ENCODE peak calls at places on chromosomes 12 and 14, in ten cellular contexts. W, F, G, T, U, C, I, B, Z and E are unnamed samples.

GRCh38 chr12:114136656-114137055 is 170.5 kb upstream of the RBM19 start:
- DNase-seq in W (no peak), I (no peak), F (no peak), Z (no peak), B (peak; percentile 9), C (no peak), U (no peak), G (no peak), T (no peak), E (no peak)

GRCh38 chr12:109736552-109737108 is 23.0 kb downstream of the FAM222A start:
- DNase-seq in C (peak; percentile 67), Z (peak; percentile 24), W (peak; percentile 41), G (peak; percentile 63), T (peak; percentile 29), U (peak; percentile 82), I (peak; percentile 38), F (peak; percentile 44), B (peak; percentile 24), E (peak; percentile 91)

GRCh38 chr12:26279908-26280307 is 84.5 kb downstream of the SSPN start:
- DNase-seq in Z (no peak), I (no peak), W (no peak), G (no peak), B (no peak), C (no peak), F (no peak), T (no peak), U (no peak), E (no peak)

GRCh38 chr14:77018785-77019184 is 9.7 kb downstream of the IRF2BPL start:
- DNase-seq in W (no peak), G (no peak), C (no peak), B (no peak), Z (no peak), F (no peak), U (no peak), I (no peak), T (no peak), E (no peak)

GRCh38 chr14:91575469-91576208 is 65.5 kb upstream of the PPP4R3A start:
- DNase-seq in W (no peak), U (no peak), I (peak; percentile 14), G (no peak), F (no peak), Z (no peak), C (no peak), T (no peak), B (no peak), E (no peak)

GRCh38 chr14:105495990-105496830 is 5.2 kb downstream of the TEDC1 start:
- DNase-seq in F (no peak), C (peak; percentile 20), G (no peak), T (no peak), B (no peak), I (no peak), W (no peak), U (peak; percentile 69), Z (no peak), E (no peak)

GRCh38 chr12:26119391-26119981 is 5.4 kb downstream of the BHLHE41 start:
- DNase-seq in Z (no peak), T (peak; percentile 61), I (peak; percentile 31), W (peak; percentile 67), G (no peak), B (peak; percentile 48), F (peak; percentile 81), C (no peak), U (no peak), E (no peak)

GRCh38 chr12:12872934-12873275 is 18.5 kb upstream of the GPRC5A start:
- DNase-seq in T (peak; percentile 75), I (no peak), W (peak; percentile 43), C (no peak), G (peak; percentile 74), U (no peak), B (peak; percentile 51), Z (no peak), F (peak; percentile 59), E (no peak)

GRCh38 chr12:115659422-115659821 is 618.1 kb downstream of the MED13L start:
- DNase-seq in B (no peak), F (no peak), I (no peak), U (no peak), Z (no peak), W (no peak), G (no peak), C (no peak), T (no peak), E (no peak)

GRCh38 chr14:68781161-68782021 is 11.5 kb downstream of the ZFP36L1 start:
- DNase-seq in B (no peak), F (no peak), C (peak; percentile 4), Z (peak; percentile 80), G (no peak), U (no peak), T (no peak), I (no peak), W (no peak), E (no peak)

GRCh38 chr12:570949-571794 is 92.1 kb downstream of the NINJ2 start:
- DNase-seq in I (peak; percentile 29), B (peak; percentile 88), C (no peak), G (peak; percentile 76), W (peak; percentile 70), T (peak; percentile 61), Z (no peak), U (peak; percentile 85), F (peak; percentile 63), E (peak; percentile 32)

GRCh38 chr12:99257672-99258071 is 389.9 kb upstream of the GARIN6 start:
- DNase-seq in T (no peak), F (no peak), G (no peak), U (no peak), I (no peak), C (no peak), Z (no peak), W (no peak), B (no peak), E (no peak)

GRCh38 chr12:50568338-50569155 is 63.8 kb downstream of the DIP2B start:
- DNase-seq in G (no peak), F (peak; percentile 28), I (no peak), C (no peak), U (no peak), T (no peak), W (peak; percentile 33), Z (no peak), B (no peak), E (no peak)

GRCh38 chr14:74244115-74244514 is 4.9 kb downstream of the VSX2 start:
- DNase-seq in C (no peak), T (no peak), I (peak; percentile 16), W (no peak), Z (no peak), G (no peak), B (no peak), U (no peak), F (no peak), E (no peak)

GRCh38 chr12:27914956-27915355 is 57.6 kb downstream of the PTHLH start:
- DNase-seq in U (no peak), C (peak; percentile 32), I (no peak), G (no peak), T (no peak), Z (no peak), W (no peak), F (no peak), B (no peak), E (no peak)

GRCh38 chr12:70815866-70816470 is 104.6 kb downstream of the PTPRR start:
- DNase-seq in C (no peak), W (no peak), U (no peak), G (peak; percentile 57), Z (no peak), B (no peak), F (no peak), T (no peak), I (no peak), E (no peak)

GRCh38 chr14:100679707-100680438 is 46.8 kb upstream of the DLK1 start:
- DNase-seq in U (peak; percentile 89), Z (no peak), F (peak; percentile 91), W (no peak), B (peak; percentile 93), T (peak; percentile 86), I (no peak), C (no peak), G (no peak), E (no peak)
- TF ChIP-seq CTCF in U (no peak), Z (no peak), F (peak; percentile 19), W (no peak), B (peak; percentile 30), T (peak; percentile 11), I (no peak), C (no peak), G (no peak), E (no peak)

DNA sequence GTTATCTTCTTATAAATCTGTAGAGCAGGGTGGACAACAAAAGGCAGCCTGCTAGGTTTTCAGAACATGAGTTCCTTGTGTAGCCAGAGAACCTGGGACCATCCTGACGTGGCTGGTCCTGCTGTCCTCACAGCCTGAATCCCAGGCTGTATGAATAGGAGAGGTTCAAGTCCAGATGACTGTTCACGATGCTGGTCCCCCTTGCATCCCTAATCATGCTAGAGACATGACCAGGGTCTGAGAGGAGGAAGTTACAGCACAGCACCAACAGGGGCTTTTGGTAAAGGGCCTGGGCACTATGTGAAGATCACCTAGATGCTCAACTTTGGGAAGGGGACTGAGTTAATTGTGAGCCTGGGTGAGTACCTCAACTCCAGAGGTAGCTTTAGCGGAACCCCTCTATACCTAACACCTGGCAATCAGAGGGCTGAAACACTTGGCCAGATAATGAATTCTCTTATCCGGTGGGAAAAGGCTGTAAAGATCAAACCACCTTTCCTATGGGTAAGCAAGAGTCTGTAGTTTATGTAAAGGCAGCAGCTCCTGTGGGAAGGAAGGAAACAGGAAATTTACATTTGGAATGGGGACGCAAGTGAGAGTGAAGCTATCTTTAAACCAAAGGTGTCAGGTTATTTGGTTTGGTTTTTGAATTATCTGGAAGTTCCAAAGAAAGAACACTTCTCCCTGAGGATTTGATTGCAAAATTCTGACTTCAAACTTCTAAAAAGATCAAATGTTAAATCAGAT is 112.8 kb downstream of the DAD1 start:
- DNase-seq in I (no peak), T (no peak), G (no peak), U (no peak), C (no peak), Z (no peak), F (no peak), W (no peak), B (no peak), E (no peak)
- TF ChIP-seq CTCF in I (no peak), T (no peak), G (no peak), U (no peak), C (no peak), Z (no peak), F (no peak), W (no peak), B (no peak), E (no peak)

DNA sequence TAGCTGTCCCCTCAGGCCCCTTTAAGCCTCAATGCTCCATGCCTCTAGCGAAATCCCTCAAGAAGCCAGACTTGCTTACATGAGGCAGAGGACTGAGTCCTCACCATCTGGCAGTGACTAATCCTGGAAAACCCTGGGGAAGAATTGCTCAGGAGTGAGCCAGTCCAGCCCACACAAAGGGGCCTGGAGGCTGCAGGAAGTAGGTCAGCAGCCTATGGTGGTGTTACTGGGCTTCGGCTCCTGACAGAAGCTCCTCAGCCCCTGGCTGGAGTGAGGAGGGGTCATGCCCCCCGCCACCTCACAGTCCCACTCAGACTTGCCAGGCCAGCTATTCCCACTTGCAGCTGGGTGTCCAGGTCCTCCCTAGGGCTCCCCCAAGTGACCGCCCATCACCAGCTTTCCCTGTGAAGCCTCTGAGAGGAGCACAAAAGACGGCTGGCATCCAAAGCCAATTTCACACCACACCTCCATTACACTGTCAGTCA is 250.5 kb downstream of the DPF3 start:
- DNase-seq in Z (no peak), I (peak; percentile 40), B (peak; percentile 98), C (peak; percentile 54), T (peak; percentile 99), U (no peak), W (peak; percentile 96), F (peak; percentile 98), G (peak; percentile 95), E (no peak)
- TF ChIP-seq CTCF in Z (no peak), I (no peak), B (no peak), C (no peak), T (no peak), U (no peak), W (peak; percentile 8), F (peak; percentile 22), G (no peak), E (no peak)

GRCh38 chr12:58914457-58914856 is 5.8 kb downstream of the LRIG3 start:
- DNase-seq in F (no peak), U (no peak), C (no peak), G (no peak), I (no peak), B (no peak), W (peak; percentile 47), T (no peak), Z (no peak), E (no peak)
- TF ChIP-seq CTCF in F (no peak), U (no peak), C (no peak), G (no peak), I (no peak), B (no peak), W (no peak), T (no peak), Z (no peak), E (no peak)